ENCODE peak calls at places on chromosomes 5 and 9, in nine cellular contexts. N, D, Y, U, R, V, X, Q and J are unnamed samples.

GRCh38 chr9:110918316-110919054 is 119.8 kb downstream of the LPAR1 start:
- DNase-seq in N (no peak), D (no peak), Y (peak; percentile 88), U (no peak), R (peak; percentile 44), V (no peak), X (no peak), Q (no peak), J (peak; percentile 84)

GRCh38 chr5:91867799-91868198 is 484.7 kb upstream of the ARRDC3 start:
- DNase-seq in N (no peak), D (no peak), Y (no peak), U (no peak), R (no peak), V (no peak), X (no peak), Q (no peak), J (no peak)

GRCh38 chr5:81756016-81756415 is 5.1 kb upstream of the SSBP2 start:
- DNase-seq in N (no peak), D (no peak), Y (no peak), U (no peak), R (no peak), V (no peak), X (no peak), Q (no peak), J (no peak)

GRCh38 chr9:87824216-87824875 is 58.3 kb upstream of the SPATA31E1 start:
- DNase-seq in N (no peak), D (no peak), Y (no peak), U (no peak), R (no peak), V (no peak), X (no peak), Q (no peak), J (no peak)

GRCh38 chr5:109740329-109740728 is 50.6 kb downstream of the MAN2A1 start:
- DNase-seq in N (no peak), D (no peak), Y (no peak), U (no peak), R (peak; percentile 12), V (no peak), X (no peak), Q (no peak), J (peak; percentile 42)

GRCh38 chr5:115766608-115767007 is 49.9 kb downstream of the CDO1 start:
- DNase-seq in N (no peak), D (no peak), Y (no peak), U (no peak), R (no peak), V (no peak), X (no peak), Q (no peak), J (no peak)

GRCh38 chr5:73856972-73857371 is 231.0 kb downstream of the ARHGEF28 start:
- DNase-seq in N (no peak), D (no peak), Y (no peak), U (no peak), R (no peak), V (no peak), X (no peak), Q (no peak), J (no peak)

GRCh38 chr5:176415240-176416122 is 858 bp downstream of the CLTB start:
- DNase-seq in N (no peak), D (peak; percentile 83), Y (peak; percentile 65), U (no peak), R (peak; percentile 42), V (no peak), X (no peak), Q (peak; percentile 27), J (peak; percentile 91)

GRCh38 chr5:9888517-9888916 is 258.4 kb upstream of the TAS2R1 start:
- DNase-seq in N (peak; percentile 64), D (no peak), Y (peak; percentile 43), U (no peak), R (peak; percentile 88), V (no peak), X (no peak), Q (no peak), J (peak; percentile 90)

GRCh38 chr5:147734839-147735238 is 47.7 kb downstream of the JAKMIP2 start:
- DNase-seq in N (no peak), D (no peak), Y (no peak), U (no peak), R (no peak), V (no peak), X (no peak), Q (no peak), J (no peak)

GRCh38 chr5:137751869-137752491 is 2.2 kb downstream of the HNRNPA0 start:
- DNase-seq in N (no peak), D (no peak), Y (peak; percentile 72), U (no peak), R (peak; percentile 35), V (no peak), X (no peak), Q (peak; percentile 14), J (peak; percentile 83)

GRCh38 chr5:115372121-115372520 is 75.7 kb upstream of the CCDC112 start:
- DNase-seq in N (no peak), D (no peak), Y (peak; percentile 25), U (no peak), R (no peak), V (no peak), X (no peak), Q (no peak), J (no peak)

GRCh38 chr9:27499481-27499880 is 24.6 kb upstream of the IFNK start:
- DNase-seq in N (no peak), D (no peak), Y (peak; percentile 6), U (no peak), R (peak; percentile 29), V (no peak), X (no peak), Q (no peak), J (peak; percentile 77)

GRCh38 chr5:56608216-56608925 is 207.0 kb upstream of the MAP3K1 start:
- DNase-seq in N (no peak), D (no peak), Y (no peak), U (no peak), R (no peak), V (no peak), X (peak; percentile 6), Q (no peak), J (no peak)

GRCh38 chr5:72197393-72197792 is 90.1 kb downstream of the MAP1B start:
- DNase-seq in N (no peak), D (no peak), Y (no peak), U (no peak), R (no peak), V (no peak), X (no peak), Q (no peak), J (no peak)

GRCh38 chr5:166624573-166624972 is 1666.9 kb upstream of the WWC1 start:
- DNase-seq in N (no peak), D (no peak), Y (no peak), U (no peak), R (no peak), V (no peak), X (no peak), Q (no peak), J (no peak)

GRCh38 chr5:8956659-8957058 is 589.2 kb downstream of the SEMA5A start:
- DNase-seq in N (no peak), D (no peak), Y (no peak), U (no peak), R (no peak), V (no peak), X (no peak), Q (no peak), J (no peak)

GRCh38 chr5:139462582-139463276 is at the start of gene ECSCR:
- DNase-seq in N (no peak), D (no peak), Y (no peak), U (no peak), R (peak; percentile 33), V (no peak), X (no peak), Q (no peak), J (no peak)

GRCh38 chr9:37293664-37294524 is 128.6 kb upstream of the GRHPR start:
- DNase-seq in N (no peak), D (no peak), Y (no peak), U (peak; percentile 61), R (no peak), V (no peak), X (no peak), Q (no peak), J (peak; percentile 23)

GRCh38 chr5:16505904-16506303 is 40.3 kb upstream of the ZNF622 start:
- DNase-seq in N (no peak), D (no peak), Y (no peak), U (no peak), R (no peak), V (no peak), X (no peak), Q (no peak), J (no peak)

GRCh38 chr5:139828207-139828895 is 32.7 kb downstream of the PSD2 start:
- DNase-seq in N (no peak), D (no peak), Y (no peak), U (no peak), R (no peak), V (no peak), X (peak; percentile 69), Q (no peak), J (no peak)

GRCh38 chr5:125410501-125411162 is 664.2 kb upstream of the ZNF608 start:
- DNase-seq in N (no peak), D (no peak), Y (peak; percentile 79), U (no peak), R (peak; percentile 10), V (no peak), X (no peak), Q (no peak), J (peak; percentile 64)

GRCh38 chr9:4933861-4934260 is 51.2 kb upstream of the JAK2 start:
- DNase-seq in N (no peak), D (no peak), Y (no peak), U (no peak), R (no peak), V (no peak), X (no peak), Q (no peak), J (no peak)

GRCh38 chr5:54383941-54384340 is 71.6 kb upstream of the HSPB3 start:
- DNase-seq in N (no peak), D (no peak), Y (no peak), U (no peak), R (no peak), V (no peak), X (no peak), Q (no peak), J (no peak)

GRCh38 chr9:71036501-71036900 is 84.9 kb downstream of the TRPM3 start:
- DNase-seq in N (peak; percentile 20), D (no peak), Y (no peak), U (no peak), R (peak; percentile 25), V (no peak), X (no peak), Q (peak; percentile 0), J (peak; percentile 1)

GRCh38 chr5:132426525-132427138 is 57.1 kb downstream of the SLC22A5 start:
- DNase-seq in N (peak; percentile 83), D (peak; percentile 70), Y (peak; percentile 97), U (peak; percentile 80), R (peak; percentile 93), V (peak; percentile 72), X (peak; percentile 20), Q (peak; percentile 73), J (peak; percentile 98)